ENCODE peak calls at places on chromosomes 1 and 21, in four cellular contexts. C is neural progenitor cell, I is fibroblast of lung, T is MM.1S. Y is an unnamed sample.

GRCh38 chr1:40919475-40920011 is 57.4 kb upstream of the CITED4 start:
- DNase-seq in C (no peak), I (no peak), T (no peak), Y (no peak)

GRCh38 chr1:40736085-40736531 is 44.6 kb downstream of the NFYC start:
- DNase-seq in C (peak), I (peak), T (no peak), Y (no peak)

GRCh38 chr1:151537112-151537511 is 3.0 kb upstream of the TUFT1 start:
- DNase-seq in C (no peak), I (peak), T (no peak), Y (no peak)

GRCh38 chr1:30461640-30462039 is 261.7 kb downstream of the MATN1 start:
- DNase-seq in C (no peak), I (no peak), T (no peak), Y (no peak)

GRCh38 chr1:59043796-59044195 is 253.1 kb upstream of the FGGY start:
- DNase-seq in C (no peak), I (peak), T (no peak), Y (no peak)

GRCh38 chr1:2314297-2314802 is 77.0 kb downstream of the MORN1 start:
- DNase-seq in C (peak), I (peak), T (no peak), Y (no peak)

GRCh38 chr1:236516929-236517704 is 6.7 kb upstream of the LGALS8 start:
- DNase-seq in C (no peak), I (peak), T (no peak), Y (no peak)

GRCh38 chr1:46749403-46749802 is 30.5 kb upstream of the EFCAB14 start:
- DNase-seq in C (no peak), I (no peak), T (no peak), Y (no peak)

GRCh38 chr21:17925900-17926299 is 106.7 kb upstream of the C21orf91 start:
- DNase-seq in C (peak), I (peak), T (peak), Y (no peak)

GRCh38 chr1:160377585-160378206 is 10.8 kb downstream of the NHLH1 start:
- DNase-seq in C (no peak), I (no peak), T (no peak), Y (no peak)

GRCh38 chr1:113507552-113508214 is 117.4 kb downstream of the MAGI3 start:
- DNase-seq in C (no peak), I (no peak), T (no peak), Y (no peak)

GRCh38 chr1:31010081-31010989 is 55.2 kb downstream of the PUM1 start:
- DNase-seq in C (no peak), I (peak), T (no peak), Y (no peak)

GRCh38 chr1:173152585-173152984 is 54.5 kb downstream of the TNFSF4 start:
- DNase-seq in C (no peak), I (no peak), T (no peak), Y (no peak)

GRCh38 chr1:84253891-84254290 is 47.6 kb upstream of the SAMD13 start:
- DNase-seq in C (no peak), I (peak), T (no peak), Y (no peak)

GRCh38 chr1:170296642-170297041 is 150.9 kb downstream of the NTMT2 start:
- DNase-seq in C (no peak), I (no peak), T (no peak), Y (no peak)

GRCh38 chr21:46538262-46538661 is 66.6 kb downstream of the S100B start:
- DNase-seq in C (no peak), I (no peak), T (no peak), Y (no peak)

GRCh38 chr1:154983776-154984466 is 777 bp downstream of the FLAD1 start:
- DNase-seq in C (no peak), I (no peak), T (peak), Y (no peak)

GRCh38 chr1:15937706-15938168 is 38.2 kb downstream of the ZBTB17 start:
- DNase-seq in C (no peak), I (no peak), T (no peak), Y (peak)

GRCh38 chr1:221573727-221574126 is 168.2 kb downstream of the DUSP10 start:
- DNase-seq in C (no peak), I (peak), T (no peak), Y (no peak)

DNA sequence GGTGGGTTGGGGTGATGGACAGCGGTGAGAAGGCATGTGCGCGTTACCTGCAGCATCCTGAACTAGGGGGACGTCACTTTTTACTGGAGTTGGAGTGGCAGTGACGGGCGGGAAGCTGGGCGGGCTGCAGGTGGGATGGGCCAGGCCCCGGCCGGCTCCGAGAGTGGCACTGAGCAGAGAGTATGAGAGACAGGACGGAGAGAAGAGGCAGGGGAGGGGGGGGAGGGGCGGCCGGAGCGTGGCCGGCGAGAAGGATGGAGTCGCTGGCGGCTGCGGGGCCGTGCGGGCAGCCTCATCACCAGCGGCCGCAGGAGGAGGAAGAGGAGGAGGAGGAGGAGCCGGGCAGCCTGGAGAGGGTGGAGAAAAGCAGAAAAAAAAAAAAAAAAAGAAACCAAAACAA is 154.5 kb downstream of the CASZ1 start:
- DNase-seq in C (no peak), I (no peak), T (no peak), Y (no peak)
- TF ChIP-seq EZH2 in C (no peak), I (no peak), T (no peak), Y (no peak)

DNA sequence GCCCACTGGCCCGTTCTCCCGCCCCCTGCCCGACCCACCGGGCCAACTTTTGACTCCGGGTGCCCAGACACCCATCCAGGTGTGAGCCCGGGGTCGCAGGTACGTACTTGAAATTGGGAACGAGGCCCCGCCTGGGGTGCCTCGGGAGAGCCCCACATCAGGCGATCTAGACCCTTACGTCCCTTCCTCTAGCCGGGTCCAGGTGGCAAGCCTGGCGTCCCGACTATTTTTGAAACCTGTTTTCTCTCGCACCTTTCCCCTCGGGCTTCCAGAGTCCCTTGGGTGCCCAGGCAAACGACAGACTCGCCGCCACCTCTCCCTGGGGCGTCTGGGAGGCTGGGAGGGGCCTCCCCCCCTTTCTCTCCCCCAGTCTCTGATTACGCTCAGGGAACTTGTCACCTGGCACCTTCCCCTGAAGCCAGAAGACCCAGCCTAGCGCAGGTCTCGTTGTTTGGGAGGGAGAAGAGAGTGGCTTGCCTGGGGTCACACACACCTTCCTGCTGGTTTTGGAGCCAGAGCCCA is 898 bp downstream of the LDLRAP1 start:
- DNase-seq in C (no peak), I (no peak), T (peak), Y (no peak)
- TF ChIP-seq EZH2 in C (no peak), I (no peak), T (no peak), Y (no peak)

DNA sequence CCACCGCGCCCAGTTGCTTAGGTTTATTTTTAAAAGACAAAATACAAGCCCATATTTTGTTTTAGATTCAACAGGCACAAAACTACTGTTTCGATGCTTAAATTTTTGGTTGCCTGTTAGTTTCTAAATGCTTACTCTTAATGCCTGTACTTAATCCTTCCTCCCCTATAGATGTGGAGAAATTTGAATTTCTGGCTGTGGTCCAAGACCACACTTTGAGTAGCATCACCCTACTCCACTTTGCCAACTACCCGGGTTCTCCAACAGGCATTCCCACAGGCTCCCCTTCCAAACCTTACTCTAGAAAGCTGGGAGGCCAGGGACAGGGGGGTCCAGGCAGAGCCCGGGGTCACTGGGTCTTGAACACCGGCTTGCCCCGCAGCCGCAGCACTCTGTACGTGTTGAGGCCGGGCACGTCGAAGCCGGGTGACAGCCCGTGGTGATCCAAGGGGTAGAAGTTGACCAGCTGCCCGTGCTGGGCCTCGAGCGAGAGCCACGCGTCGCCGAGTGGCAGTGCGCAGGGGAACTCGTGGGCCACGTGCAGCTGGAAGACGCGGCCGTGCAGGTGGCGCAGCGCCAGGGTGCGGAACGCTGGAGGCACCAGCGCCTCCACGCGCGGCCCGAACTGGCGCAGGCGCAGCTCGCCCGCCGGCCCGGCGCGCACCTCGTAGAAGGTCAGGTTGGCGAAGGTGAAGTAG is 19.8 kb downstream of the LACTBL1 start:
- DNase-seq in C (no peak), I (no peak), T (no peak), Y (no peak)
- TF ChIP-seq EZH2 in C (no peak), I (no peak), T (no peak), Y (no peak)

GRCh38 chr1:86239490-86239889 is 82.9 kb upstream of the COL24A1 start:
- DNase-seq in C (no peak), I (no peak), T (no peak), Y (no peak)
- TF ChIP-seq EZH2 in C (no peak), I (no peak), T (no peak), Y (no peak)

Y was measured in H1.